ENCODE peak calls at places on chromosomes 5 and 9, in nine cellular contexts. C is head of caudate nucleus; Z is activated CD4-positive, alpha-beta T cell treated with anti-CD3 and anti-CD28 coated beads for 4 hours; K is HEK293T; B is skeletal muscle cell; T is nephron progenitor cell; U is A549; Y is naive thymus-derived CD8-positive, alpha-beta T cell; F is astrocyte. X is an unnamed sample.

GRCh38 chr5:74541381-74541781 is 99.1 kb downstream of the ENC1 start:
- DNase-seq in C (no peak), Z (no peak), K (no peak), B (no peak), T (no peak), U (no peak), Y (no peak), F (peak), X (no peak)

GRCh38 chr5:38755171-38755570 is 90.6 kb upstream of the OSMR start:
- DNase-seq in C (no peak), Z (no peak), K (no peak), B (no peak), T (no peak), U (no peak), Y (no peak), F (peak), X (no peak)

GRCh38 chr5:154316223-154316967 is 125.9 kb downstream of the GALNT10 start:
- DNase-seq in C (no peak), Z (no peak), K (no peak), B (no peak), T (no peak), U (no peak), Y (no peak), F (no peak), X (no peak)

GRCh38 chr9:3730527-3730926 is 204.7 kb upstream of the RFX3 start:
- DNase-seq in C (no peak), Z (no peak), K (no peak), B (no peak), T (no peak), U (no peak), Y (no peak), F (no peak), X (no peak)

GRCh38 chr5:5158472-5158895 is 18.4 kb downstream of the ADAMTS16 start:
- DNase-seq in C (no peak), Z (no peak), K (no peak), B (no peak), T (no peak), U (no peak), Y (no peak), F (peak), X (no peak)

GRCh38 chr5:124371121-124371706 is 375.2 kb downstream of the ZNF608 start:
- DNase-seq in C (no peak), Z (no peak), K (no peak), B (no peak), T (no peak), U (no peak), Y (no peak), F (no peak), X (no peak)

GRCh38 chr5:113488645-113489184 is 462 bp upstream of the MCC start:
- DNase-seq in C (no peak), Z (no peak), K (no peak), B (no peak), T (no peak), U (peak), Y (no peak), F (peak), X (no peak)

GRCh38 chr9:123763910-123764588 is 165.9 kb downstream of the DENND1A start:
- DNase-seq in C (no peak), Z (no peak), K (no peak), B (peak), T (no peak), U (peak), Y (no peak), F (peak), X (no peak)

GRCh38 chr9:92727716-92728700 is 36.6 kb downstream of the BICD2 start:
- DNase-seq in C (no peak), Z (no peak), K (no peak), B (no peak), T (no peak), U (no peak), Y (no peak), F (no peak), X (no peak)

GRCh38 chr5:169701910-169702451 is 64.9 kb downstream of the DOCK2 start:
- DNase-seq in C (no peak), Z (no peak), K (peak), B (peak), T (no peak), U (peak), Y (no peak), F (no peak), X (no peak)

GRCh38 chr5:43389679-43390329 is 22.4 kb downstream of the CCL28 start:
- DNase-seq in C (peak), Z (peak), K (peak), B (peak), T (peak), U (peak), Y (no peak), F (peak), X (peak)

GRCh38 chr9:126915846-126916543 is 1.4 kb downstream of the RALGPS1 start:
- DNase-seq in C (peak), Z (no peak), K (no peak), B (no peak), T (no peak), U (no peak), Y (no peak), F (no peak), X (no peak)

GRCh38 chr9:1978941-1979340 is 36.2 kb upstream of the SMARCA2 start:
- DNase-seq in C (no peak), Z (no peak), K (no peak), B (peak), T (no peak), U (no peak), Y (no peak), F (peak), X (no peak)

GRCh38 chr5:68086857-68087256 is 128.7 kb upstream of the PIK3R1 start:
- DNase-seq in C (peak), Z (no peak), K (no peak), B (peak), T (no peak), U (no peak), Y (no peak), F (peak), X (no peak)

GRCh38 chr9:88803551-88804288 is 187.5 kb upstream of the S1PR3 start:
- DNase-seq in C (no peak), Z (no peak), K (no peak), B (no peak), T (no peak), U (no peak), Y (no peak), F (no peak), X (no peak)

GRCh38 chr5:149079883-149080282 is 17.0 kb upstream of the SH3TC2 start:
- DNase-seq in C (no peak), Z (no peak), K (no peak), B (no peak), T (no peak), U (no peak), Y (no peak), F (no peak), X (no peak)

GRCh38 chr5:179668404-179668803 is 12.4 kb downstream of the CBY3 start:
- DNase-seq in C (peak), Z (peak), K (peak), B (no peak), T (peak), U (peak), Y (no peak), F (no peak), X (peak)

GRCh38 chr5:10564838-10565784 is 1.2 kb downstream of the ANKRD33B start:
- DNase-seq in C (no peak), Z (peak), K (no peak), B (no peak), T (peak), U (no peak), Y (no peak), F (no peak), X (peak)

X was measured in stimulated activated CD4-positive, alpha-beta T cell treated with anti-CD3 and anti-CD28 coated beads, Interleukin-4, amount 100 ng/mL, for 1 hour.